ENCODE peak calls at places on chromosomes 2 and 18, in six cellular contexts. W, U, L, O, Z and D are unnamed samples.

GRCh38 chr18:36403896-36404824 is 106.6 kb downstream of the FHOD3 start:
- DNase-seq in L (no peak), U (no peak), O (no peak), Z (no peak), W (no peak), D (no peak)

GRCh38 chr2:218264773-218265601 is 4.2 kb downstream of the GPBAR1 start:
- DNase-seq in L (no peak), W (no peak), U (no peak), Z (no peak), O (no peak), D (no peak)

GRCh38 chr2:3491716-3492474 is 27.4 kb downstream of the ADI1 start:
- DNase-seq in W (no peak), Z (no peak), U (no peak), O (no peak), L (no peak), D (no peak)

GRCh38 chr18:22257022-22257543 is 87.7 kb downstream of the GATA6 start:
- DNase-seq in O (no peak), W (peak), Z (no peak), L (no peak), U (no peak), D (no peak)

GRCh38 chr2:70226781-70227180 is 21.6 kb downstream of the TIA1 start:
- DNase-seq in O (no peak), Z (no peak), L (no peak), W (no peak), U (no peak), D (no peak)

GRCh38 chr2:172901913-172902312 is 166.3 kb downstream of the RAPGEF4 start:
- DNase-seq in W (no peak), Z (no peak), O (no peak), L (no peak), U (no peak), D (no peak)

GRCh38 chr18:715626-716025 is 3.2 kb upstream of the ENOSF1 start:
- DNase-seq in W (peak), O (peak), L (no peak), Z (no peak), U (no peak), D (no peak)

GRCh38 chr18:9900699-9901098 is 13.1 kb upstream of the VAPA start:
- DNase-seq in O (no peak), L (no peak), U (no peak), Z (no peak), W (no peak), D (no peak)

GRCh38 chr18:36578871-36579270 is 249.9 kb downstream of the TPGS2 start:
- DNase-seq in Z (no peak), O (peak), L (no peak), U (no peak), W (peak), D (no peak)

GRCh38 chr2:108385411-108386071 is 7.8 kb downstream of the SULT1C4 start:
- DNase-seq in Z (no peak), O (no peak), U (no peak), W (no peak), L (no peak), D (no peak)

GRCh38 chr2:77640924-77641323 is 118.7 kb upstream of the LRRTM4 start:
- DNase-seq in W (no peak), Z (no peak), L (no peak), U (no peak), O (no peak), D (no peak)

GRCh38 chr2:108612514-108613183 is 78.4 kb downstream of the LIMS1 start:
- DNase-seq in W (no peak), O (no peak), L (peak), U (peak), Z (no peak), D (peak)

GRCh38 chr2:207239222-207239674 is 73.5 kb upstream of the KLF7 start:
- DNase-seq in O (peak), U (no peak), Z (no peak), L (no peak), W (peak), D (no peak)

GRCh38 chr18:34848695-34849094 is 138.6 kb downstream of the DTNA start:
- DNase-seq in Z (no peak), U (no peak), W (no peak), L (no peak), O (no peak), D (no peak)

GRCh38 chr18:75070625-75071483 is 138.1 kb downstream of the PTGR3 start:
- DNase-seq in U (peak), L (peak), O (peak), W (peak), Z (no peak), D (peak)

GRCh38 chr18:59902180-59902992 is 2.6 kb downstream of the PMAIP1 start:
- DNase-seq in O (peak), L (no peak), U (no peak), W (no peak), Z (no peak), D (no peak)

GRCh38 chr18:59905686-59906091 is 5.9 kb downstream of the PMAIP1 start:
- DNase-seq in L (no peak), Z (no peak), O (no peak), U (no peak), W (no peak), D (no peak)

GRCh38 chr18:59902993-59903610 is 3.3 kb downstream of the PMAIP1 start:
- DNase-seq in W (no peak), U (no peak), Z (no peak), L (no peak), O (no peak), D (no peak)

GRCh38 chr18:59906203-59906602 is 6.4 kb downstream of the PMAIP1 start:
- DNase-seq in W (no peak), Z (no peak), L (no peak), O (no peak), U (no peak), D (no peak)

DNA sequence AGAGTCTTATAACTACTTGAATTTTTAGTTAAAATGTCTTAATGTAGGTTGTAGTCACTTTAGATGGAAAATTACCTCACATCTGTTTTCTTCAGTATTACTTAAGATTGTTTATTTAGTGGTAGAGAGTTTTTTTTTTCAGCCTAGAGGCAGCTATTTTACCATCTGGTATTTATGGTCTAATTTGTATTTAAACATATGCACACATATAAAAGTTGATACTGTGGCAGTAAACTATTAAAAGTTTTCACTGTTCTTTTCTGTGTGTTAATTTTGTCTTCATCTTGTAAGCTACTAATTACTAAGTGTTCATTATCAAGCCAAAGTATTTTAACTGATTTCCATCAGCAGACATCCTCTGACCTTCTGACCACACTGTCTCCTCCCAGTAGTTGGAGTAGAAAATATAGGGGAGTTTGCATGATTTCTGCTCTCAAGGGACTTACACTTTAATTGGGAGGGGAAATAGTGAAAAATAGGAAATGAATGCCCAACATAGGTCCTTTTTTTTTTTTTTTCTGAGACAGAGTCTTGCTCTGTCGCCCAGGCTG is 4.3 kb downstream of the PMAIP1 start:
- DNase-seq in U (no peak), Z (no peak), W (no peak), O (no peak), L (no peak), D (no peak)
- TF ChIP-seq CTCF in U (no peak), Z (no peak), W (no peak), O (no peak), L (no peak), D (no peak)

DNA sequence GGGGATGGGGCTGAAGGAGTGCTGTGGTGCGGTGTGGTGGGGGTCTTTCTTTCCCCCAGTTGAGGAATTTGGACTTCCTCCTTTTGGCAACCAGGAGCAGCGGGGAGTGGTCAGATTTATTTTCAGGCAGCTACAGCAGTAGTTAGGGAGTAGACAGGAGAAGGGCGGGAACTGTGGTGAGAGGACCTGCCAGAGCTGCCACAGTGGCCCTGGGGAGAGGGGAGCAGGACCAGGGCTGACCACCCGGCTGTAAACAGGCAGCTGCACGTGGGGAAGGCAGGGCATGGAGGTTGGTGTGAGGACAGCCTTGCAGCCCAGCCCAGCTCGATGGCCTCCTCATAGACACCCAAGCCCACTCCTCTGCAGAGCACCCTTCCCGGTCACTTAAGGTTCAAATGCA is 197.2 kb downstream of the GLI2 start:
- DNase-seq in W (no peak), Z (no peak), U (no peak), O (no peak), L (no peak), D (no peak)
- TF ChIP-seq CTCF in W (no peak), Z (no peak), U (no peak), O (no peak), L (no peak), D (no peak)

GRCh38 chr2:60297296-60298010 is 256.0 kb downstream of the BCL11A start:
- DNase-seq in W (no peak), Z (peak), O (no peak), L (no peak), U (no peak), D (no peak)

GRCh38 chr2:60294901-60295590 is 258.4 kb downstream of the BCL11A start:
- DNase-seq in U (no peak), O (no peak), L (no peak), Z (no peak), W (no peak), D (no peak)

GRCh38 chr2:60296219-60296955 is 257.1 kb downstream of the BCL11A start:
- DNase-seq in Z (no peak), U (no peak), L (no peak), W (no peak), O (no peak), D (no peak)

GRCh38 chr2:60292242-60292641 is 261.2 kb downstream of the BCL11A start:
- DNase-seq in O (no peak), L (no peak), W (no peak), Z (no peak), U (no peak), D (no peak)

GRCh38 chr2:60295591-60295962 is 257.9 kb downstream of the BCL11A start:
- DNase-seq in O (no peak), Z (no peak), U (no peak), L (no peak), W (no peak), D (no peak)
- TF ChIP-seq CTCF in O (no peak), Z (no peak), U (no peak), L (no peak), W (no peak), D (no peak)

DNA sequence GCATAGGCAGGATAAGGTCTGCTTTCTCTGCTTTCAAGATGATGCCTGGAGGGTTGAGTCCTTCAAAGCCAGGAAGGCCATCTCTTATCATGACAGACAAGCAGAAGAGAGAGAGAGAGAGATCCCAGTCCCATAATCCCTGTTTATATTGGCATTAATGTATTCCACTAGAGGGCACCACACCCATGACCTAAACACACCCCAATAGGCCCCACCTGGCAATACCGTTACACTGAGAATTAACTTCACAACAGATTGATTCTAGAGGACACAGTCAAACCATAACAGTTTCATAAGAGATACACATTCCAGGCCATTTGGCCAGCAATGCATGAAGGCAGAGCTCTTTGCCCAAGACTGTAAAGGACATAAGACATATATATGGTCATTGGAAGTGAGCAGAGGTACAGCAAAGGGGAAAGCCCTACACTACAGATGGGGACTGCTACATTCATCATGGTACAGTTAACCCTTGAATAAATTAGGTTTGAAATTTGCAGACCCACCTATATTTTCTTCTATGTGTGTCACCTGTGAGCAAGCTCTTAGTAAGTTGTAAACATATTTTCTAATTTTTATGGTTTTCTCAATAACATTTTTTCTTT is 1516.1 kb downstream of the RPIA start:
- DNase-seq in O (no peak), W (peak), Z (no peak), U (no peak), L (no peak), D (no peak)
- TF ChIP-seq CTCF in O (no peak), W (peak), Z (peak), U (peak), L (peak), D (no peak)

GRCh38 chr2:65620026-65620425 is 187.6 kb upstream of the SPRED2 start:
- DNase-seq in U (no peak), Z (no peak), L (no peak), W (no peak), O (no peak), D (no peak)

GRCh38 chr2:65625982-65626381 is 193.6 kb upstream of the SPRED2 start:
- DNase-seq in L (no peak), O (no peak), Z (no peak), W (no peak), U (no peak), D (no peak)

GRCh38 chr2:65622951-65623525 is 190.6 kb upstream of the SPRED2 start:
- DNase-seq in U (no peak), O (no peak), Z (no peak), W (no peak), L (no peak), D (no peak)

GRCh38 chr2:65622499-65622898 is 190.1 kb upstream of the SPRED2 start:
- DNase-seq in W (no peak), U (no peak), L (no peak), Z (no peak), O (no peak), D (no peak)

DNA sequence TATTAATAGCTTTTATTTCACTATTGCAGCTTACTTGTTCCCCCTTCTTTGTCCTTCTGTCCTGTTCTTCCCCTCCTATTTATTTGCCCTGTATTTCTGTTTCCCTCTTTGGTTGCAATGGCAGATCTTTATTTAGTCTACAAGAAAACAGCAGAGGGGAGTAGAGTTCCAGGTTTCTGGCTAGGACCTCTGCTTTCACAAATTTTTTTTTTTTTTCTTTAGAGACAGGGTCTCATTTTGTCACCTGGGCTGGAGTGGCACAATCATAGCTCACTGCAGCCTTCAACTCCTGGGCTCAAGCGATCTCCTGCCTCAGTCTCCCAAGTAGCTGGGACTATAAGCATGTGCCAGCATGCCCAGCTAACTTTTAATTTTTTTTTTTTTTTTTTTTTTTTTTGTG is 188.1 kb upstream of the SPRED2 start:
- DNase-seq in L (no peak), W (no peak), U (no peak), O (no peak), Z (no peak), D (no peak)
- TF ChIP-seq CTCF in L (no peak), W (no peak), U (no peak), O (no peak), Z (no peak), D (no peak)

GRCh38 chr2:227745594-227745993 is at the start of gene SCYGR8:
- DNase-seq in O (no peak), L (no peak), W (no peak), U (no peak), Z (no peak), D (no peak)

GRCh38 chr2:227748079-227748478 is 2.4 kb downstream of the SCYGR8 start:
- DNase-seq in O (no peak), U (no peak), L (no peak), W (no peak), Z (no peak), D (no peak)
- TF ChIP-seq CTCF in O (peak), U (no peak), L (peak), W (peak), Z (no peak), D (no peak)

GRCh38 chr18:44824884-44825283 is 144.2 kb downstream of the SETBP1 start:
- DNase-seq in Z (no peak), U (no peak), O (no peak), W (no peak), L (no peak), D (no peak)
- TF ChIP-seq CTCF in Z (no peak), U (no peak), O (no peak), W (no peak), L (no peak), D (no peak)